ENCODE peak calls at places on chromosomes 2 and 18, in seven cellular contexts. Z is tibial artery, W is mucosa of descending colon, L is H9, K is heart left ventricle, J is lower lobe of right lung, O is HAP-1. Y is an unnamed sample.
A peak's percentile ranks its signal among the peaks of the same experiment; 100 is the strongest.

GRCh38 chr2:217629347-217629746 is 373.4 kb downstream of the TNS1 start:
- DNase-seq in Z (no peak), O (no peak), J (no peak), W (no peak), K (no peak), L (no peak), Y (no peak)

GRCh38 chr18:48053881-48054586 is 123.6 kb upstream of the SMAD2 start:
- DNase-seq in J (no peak), L (no peak), Z (no peak), K (no peak), W (peak; percentile 77), O (no peak), Y (no peak)

GRCh38 chr2:28810384-28811285 is at the start of gene SPDYA:
- DNase-seq in J (peak; percentile 81), Z (peak; percentile 85), W (peak; percentile 75), L (peak; percentile 91), K (peak; percentile 77), O (no peak), Y (peak; percentile 92)

GRCh38 chr2:158187908-158188307 is 86.2 kb downstream of the UPP2 start:
- DNase-seq in W (no peak), L (no peak), O (no peak), K (no peak), J (no peak), Z (no peak), Y (no peak)

GRCh38 chr2:208265371-208265806 is 666 bp upstream of the PIKFYVE start:
- DNase-seq in Z (no peak), O (peak; percentile 31), J (no peak), W (peak; percentile 64), L (no peak), K (no peak), Y (peak; percentile 52)

GRCh38 chr2:27092696-27093429 is 6.3 kb downstream of the KHK start:
- DNase-seq in L (no peak), J (no peak), Z (no peak), W (peak; percentile 58), K (no peak), O (no peak), Y (no peak)

GRCh38 chr2:16121986-16122390 is 181.6 kb downstream of the MYCN start:
- DNase-seq in O (no peak), L (no peak), K (no peak), Z (no peak), J (no peak), W (no peak), Y (no peak)

GRCh38 chr2:173271825-173272224 is 82.8 kb upstream of the CDCA7 start:
- DNase-seq in K (no peak), W (no peak), Z (no peak), L (no peak), J (no peak), O (no peak), Y (no peak)

GRCh38 chr2:60479226-60480088 is 74.0 kb downstream of the BCL11A start:
- DNase-seq in W (no peak), J (no peak), K (no peak), O (peak; percentile 82), Z (no peak), L (no peak), Y (no peak)

GRCh38 chr2:211187602-211188001 is 631.2 kb downstream of the CPS1 start:
- DNase-seq in O (no peak), K (no peak), L (no peak), J (no peak), W (no peak), Z (no peak), Y (no peak)

GRCh38 chr2:85354286-85355072 is at the start of the genes ELMOD3 and RETSAT:
- DNase-seq in W (peak; percentile 97), J (peak; percentile 97), L (peak; percentile 98), O (peak; percentile 99), Z (peak; percentile 99), K (peak; percentile 99), Y (peak; percentile 96)

GRCh38 chr2:44844651-44845270 is 96.7 kb upstream of the SIX3 start:
- DNase-seq in J (no peak), Z (no peak), L (no peak), O (no peak), W (no peak), K (no peak), Y (no peak)

GRCh38 chr2:479031-479430 is 191.1 kb upstream of the ALKAL2 start:
- DNase-seq in Z (no peak), O (no peak), W (no peak), K (no peak), J (no peak), L (no peak), Y (no peak)

GRCh38 chr2:158518083-158518482 is 61.3 kb downstream of the PKP4 start:
- DNase-seq in Z (no peak), W (no peak), J (no peak), K (peak; percentile 32), O (no peak), L (no peak), Y (no peak)

GRCh38 chr18:79698668-79699335 is 19.2 kb downstream of the CTDP1 start:
- DNase-seq in L (no peak), Z (no peak), W (no peak), J (peak; percentile 6), K (no peak), O (no peak), Y (no peak)

GRCh38 chr2:25073025-25073424 is 31.1 kb downstream of the EFR3B start:
- DNase-seq in J (no peak), O (no peak), K (no peak), L (no peak), W (no peak), Z (no peak), Y (peak; percentile 44)

GRCh38 chr2:133871810-133872209 is 303.5 kb upstream of the NCKAP5 start:
- DNase-seq in W (no peak), Z (no peak), L (no peak), O (no peak), J (no peak), K (no peak), Y (no peak)

GRCh38 chr2:159106105-159106504 is 137.7 kb downstream of the TANC1 start:
- DNase-seq in K (no peak), W (no peak), L (no peak), O (no peak), J (no peak), Z (no peak), Y (no peak)

GRCh38 chr2:12819098-12819465 is 102.3 kb downstream of the TRIB2 start:
- DNase-seq in J (no peak), K (peak; percentile 87), Z (peak; percentile 87), L (no peak), W (no peak), O (no peak), Y (no peak)
- H3K4me1 ChIP-seq in J (peaks cover 30% of the 10 kb centered on the region), K (peaks cover 53% of the 10 kb centered on the region), Z (peaks cover 32% of the 10 kb centered on the region), L (no peaks in the 10 kb centered on the region), W (no peaks in the 10 kb centered on the region), O (no peaks in the 10 kb centered on the region), Y (peaks cover 7% of the 10 kb centered on the region)

GRCh38 chr2:55156326-55156725 is 75.8 kb downstream of the CLHC1 start:
- DNase-seq in Z (no peak), J (no peak), K (no peak), L (no peak), O (no peak), W (no peak), Y (no peak)

GRCh38 chr2:55157474-55157884 is 74.6 kb downstream of the CLHC1 start:
- DNase-seq in K (no peak), Z (no peak), O (no peak), L (no peak), J (no peak), W (no peak), Y (no peak)

GRCh38 chr2:55155206-55155605 is 76.9 kb downstream of the CLHC1 start:
- DNase-seq in K (no peak), Z (no peak), O (no peak), W (no peak), J (no peak), L (no peak), Y (no peak)

GRCh38 chr2:55154525-55155030 is 77.5 kb downstream of the CLHC1 start:
- DNase-seq in L (no peak), J (no peak), Z (no peak), O (no peak), K (no peak), W (no peak), Y (no peak)

DNA sequence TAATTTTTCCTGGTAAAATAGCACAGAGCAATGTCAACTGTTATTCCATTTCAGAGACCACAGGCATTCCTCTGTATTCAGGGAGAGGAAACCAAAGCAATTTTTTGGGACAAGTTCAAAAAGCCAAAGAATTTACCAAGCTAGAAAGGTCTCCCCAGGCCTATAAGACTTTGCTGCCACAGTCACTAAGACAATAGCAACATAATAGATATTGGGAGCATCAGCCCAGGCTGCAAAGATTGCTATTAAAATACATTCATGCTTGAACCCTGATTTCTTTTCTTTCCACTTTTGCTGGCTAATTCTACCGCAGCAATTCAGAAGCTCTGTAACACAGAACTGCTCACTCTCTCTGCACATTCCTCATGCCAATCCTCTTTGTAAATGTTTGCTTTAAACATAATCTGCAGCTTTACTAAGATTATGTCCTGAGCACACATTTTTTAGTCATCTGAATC is 76.3 kb downstream of the CLHC1 start:
- DNase-seq in W (no peak), L (no peak), J (no peak), K (no peak), Z (no peak), O (no peak), Y (no peak)
- H3K4me1 ChIP-seq in W (peaks cover 49% of the 10 kb centered on the region), L (no peaks in the 10 kb centered on the region), J (peaks cover 99% of the 10 kb centered on the region), K (peaks cover 43% of the 10 kb centered on the region), Z (peaks cover 91% of the 10 kb centered on the region), O (peaks cover 18% of the 10 kb centered on the region), Y (peaks cover 42% of the 10 kb centered on the region)

DNA sequence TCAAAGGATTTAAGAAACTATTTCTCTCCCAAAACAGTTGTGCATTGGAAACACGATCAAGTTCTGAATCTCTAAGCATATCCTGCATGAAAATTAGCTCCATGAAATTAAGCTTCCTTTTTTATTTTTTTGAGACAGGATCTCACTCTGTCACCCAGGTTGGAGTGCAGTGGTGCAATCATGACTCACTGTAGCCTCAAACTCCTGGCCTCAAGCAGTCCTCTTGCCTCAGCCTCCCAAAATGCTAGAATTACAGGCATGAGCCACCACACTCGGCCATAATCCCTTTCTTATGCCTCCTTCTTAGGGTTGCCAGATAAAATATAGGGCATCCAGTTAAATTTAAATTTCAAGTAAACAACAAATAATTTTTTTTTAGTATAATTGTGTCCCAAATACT is 124.4 kb downstream of the ARL4C start:
- DNase-seq in O (no peak), W (no peak), Z (no peak), L (no peak), J (no peak), K (no peak), Y (no peak)
- H3K4me1 ChIP-seq in O (no peaks in the 10 kb centered on the region), W (no peaks in the 10 kb centered on the region), Z (no peaks in the 10 kb centered on the region), L (no peaks in the 10 kb centered on the region), J (peaks cover 4% of the 10 kb centered on the region), K (no peaks in the 10 kb centered on the region), Y (no peaks in the 10 kb centered on the region)

GRCh38 chr2:7018767-7019166 is 101.6 kb downstream of the RNF144A start:
- DNase-seq in W (no peak), L (no peak), Z (no peak), K (no peak), J (no peak), O (no peak), Y (no peak)

GRCh38 chr2:7020059-7020458 is 102.8 kb downstream of the RNF144A start:
- DNase-seq in J (no peak), O (no peak), W (no peak), Z (no peak), L (peak; percentile 19), K (no peak), Y (no peak)

GRCh38 chr2:7018261-7018701 is 101.1 kb downstream of the RNF144A start:
- DNase-seq in J (no peak), O (no peak), L (peak; percentile 18), Z (no peak), W (no peak), K (no peak), Y (no peak)

GRCh38 chr2:7020468-7020867 is 103.3 kb downstream of the RNF144A start:
- DNase-seq in W (no peak), Z (no peak), K (no peak), L (no peak), O (no peak), J (no peak), Y (no peak)

GRCh38 chr2:7019191-7019590 is 102.0 kb downstream of the RNF144A start:
- DNase-seq in W (no peak), Z (no peak), O (no peak), L (peak; percentile 17), J (no peak), K (no peak), Y (no peak)
- H3K4me1 ChIP-seq in W (no peaks in the 10 kb centered on the region), Z (peaks cover 7% of the 10 kb centered on the region), O (no peaks in the 10 kb centered on the region), L (no peaks in the 10 kb centered on the region), J (no peaks in the 10 kb centered on the region), K (peaks cover 67% of the 10 kb centered on the region), Y (no peaks in the 10 kb centered on the region)

Y was measured in left lung.